ENCODE peak calls at places on chromosomes 5 and 9, in nine cellular contexts. W is upper lobe of right lung; J is fibroblast of lung; P is heart right ventricle; T is mammary epithelial cell; F is HTR-8/SVneo; U is T follicular helper cell; Y is stimulated activated CD4-positive, alpha-beta T cell treated with anti-CD3 and anti-CD28 coated beads, Interleukin-4, amount 100 ng/mL, for 48 hours; L is cerebellum. H is an unnamed sample.

GRCh38 chr9:21455320-21455719 is 15.1 kb downstream of the IFNA1 start:
- DNase-seq in W (no peak), J (peak), P (no peak), T (peak), F (peak), U (peak), Y (no peak), L (peak), H (peak)

GRCh38 chr5:1419476-1420210 is 25.6 kb downstream of the SLC6A3 start:
- DNase-seq in W (peak), J (no peak), P (no peak), T (no peak), F (no peak), U (no peak), Y (no peak), L (no peak), H (no peak)

GRCh38 chr5:134649163-134649916 is 755 bp downstream of the SEC24A start:
- DNase-seq in W (no peak), J (peak), P (peak), T (peak), F (no peak), U (no peak), Y (no peak), L (no peak), H (no peak)

GRCh38 chr5:158797498-158797845 is 302.2 kb downstream of the EBF1 start:
- DNase-seq in W (no peak), J (no peak), P (no peak), T (no peak), F (no peak), U (no peak), Y (no peak), L (no peak), H (no peak)

GRCh38 chr5:45017568-45017967 is 208.8 kb downstream of the MRPS30 start:
- DNase-seq in W (no peak), J (no peak), P (no peak), T (no peak), F (no peak), U (no peak), Y (no peak), L (no peak), H (no peak)

GRCh38 chr5:136012041-136012804 is 16.6 kb upstream of the TGFBI start:
- DNase-seq in W (no peak), J (peak), P (no peak), T (no peak), F (no peak), U (no peak), Y (no peak), L (no peak), H (peak)

GRCh38 chr9:112532427-112532826 is 45.8 kb downstream of the KIAA1958 start:
- DNase-seq in W (no peak), J (peak), P (no peak), T (no peak), F (no peak), U (no peak), Y (no peak), L (no peak), H (peak)

GRCh38 chr5:72467987-72468386 is 39.2 kb downstream of the ZNF366 start:
- DNase-seq in W (no peak), J (peak), P (no peak), T (peak), F (no peak), U (no peak), Y (no peak), L (no peak), H (peak)

GRCh38 chr5:115147052-115147451 is 22.7 kb downstream of the TRIM36 start:
- DNase-seq in W (no peak), J (no peak), P (no peak), T (no peak), F (no peak), U (no peak), Y (no peak), L (no peak), H (peak)

GRCh38 chr5:110965773-110966581 is 105.5 kb upstream of the TSLP start:
- DNase-seq in W (no peak), J (no peak), P (no peak), T (peak), F (no peak), U (no peak), Y (no peak), L (no peak), H (no peak)

GRCh38 chr5:137491121-137491520 is 8.0 kb downstream of the SPOCK1 start:
- DNase-seq in W (no peak), J (no peak), P (no peak), T (peak), F (no peak), U (no peak), Y (no peak), L (no peak), H (peak)

GRCh38 chr9:76756273-76756650 is 8.0 kb upstream of the PCA3 start:
- DNase-seq in W (no peak), J (peak), P (no peak), T (peak), F (peak), U (no peak), Y (no peak), L (peak), H (peak)

GRCh38 chr5:25414746-25415145 is 770.0 kb upstream of the CDH10 start:
- DNase-seq in W (no peak), J (no peak), P (no peak), T (no peak), F (peak), U (no peak), Y (no peak), L (no peak), H (no peak)

GRCh38 chr5:78644741-78645300 is 3.8 kb downstream of the LHFPL2 start:
- DNase-seq in W (no peak), J (no peak), P (no peak), T (no peak), F (no peak), U (no peak), Y (no peak), L (no peak), H (peak)

GRCh38 chr9:127022913-127023665 is 99.3 kb downstream of the ANGPTL2 start:
- DNase-seq in W (no peak), J (no peak), P (peak), T (no peak), F (no peak), U (no peak), Y (no peak), L (no peak), H (no peak)

GRCh38 chr5:142825378-142826089 is 55.4 kb downstream of the ARHGAP26 start:
- DNase-seq in W (no peak), J (no peak), P (peak), T (no peak), F (no peak), U (no peak), Y (no peak), L (no peak), H (no peak)

GRCh38 chr5:67879619-67880357 is 335.8 kb upstream of the PIK3R1 start:
- DNase-seq in W (no peak), J (peak), P (no peak), T (peak), F (no peak), U (no peak), Y (no peak), L (no peak), H (peak)

GRCh38 chr9:78132688-78133033 is 101.0 kb upstream of the GNAQ start:
- DNase-seq in W (no peak), J (peak), P (no peak), T (no peak), F (no peak), U (no peak), Y (no peak), L (no peak), H (peak)

GRCh38 chr5:175253597-175253996 is 190.4 kb downstream of the DRD1 start:
- DNase-seq in W (no peak), J (no peak), P (no peak), T (no peak), F (no peak), U (no peak), Y (no peak), L (no peak), H (peak)

GRCh38 chr5:139668064-139668880 is 20.1 kb downstream of the CXXC5 start:
- DNase-seq in W (peak), J (peak), P (no peak), T (peak), F (no peak), U (no peak), Y (peak), L (no peak), H (peak)

GRCh38 chr5:94080390-94080789 is 339.0 kb upstream of the POU5F2 start:
- DNase-seq in W (no peak), J (no peak), P (no peak), T (no peak), F (no peak), U (no peak), Y (no peak), L (no peak), H (no peak)

GRCh38 chr5:9188131-9188530 is 357.7 kb downstream of the SEMA5A start:
- DNase-seq in W (no peak), J (peak), P (no peak), T (peak), F (no peak), U (no peak), Y (no peak), L (no peak), H (peak)

GRCh38 chr9:33737811-33738606 is 57.4 kb upstream of the PRSS3 start:
- DNase-seq in W (no peak), J (peak), P (peak), T (peak), F (peak), U (no peak), Y (no peak), L (no peak), H (peak)

GRCh38 chr5:71830626-71831539 is 111.8 kb downstream of the CARTPT start:
- DNase-seq in W (peak), J (peak), P (peak), T (peak), F (peak), U (no peak), Y (no peak), L (peak), H (peak)

GRCh38 chr5:93348231-93348630 is 232.8 kb downstream of the NR2F1-AS1 start:
- DNase-seq in W (no peak), J (no peak), P (no peak), T (peak), F (no peak), U (no peak), Y (no peak), L (no peak), H (peak)

GRCh38 chr9:70046274-70047070 is 2.8 kb downstream of the MAMDC2 start:
- DNase-seq in W (no peak), J (no peak), P (no peak), T (peak), F (peak), U (no peak), Y (no peak), L (no peak), H (peak)